ENCODE peak calls at places on chromosomes 2 and 18, in eight cellular contexts. One of them, this sample, is unnamed.

GRCh38 chr2:29777164-29777563 is 144.2 kb downstream of the ALK start:
- DNase-seq in suprapubic skin: no peak
- DNase-seq in heart left ventricle: no peak
- DNase-seq in left lung: no peak
- DNase-seq in mesenchymal stem cell: no peak
- DNase-seq in cardiac muscle cell: no peak
- DNase-seq in Panc1: no peak
- DNase-seq in GM23248: peak; percentile 43
- DNase-seq in this sample: no peak

GRCh38 chr2:55887351-55887750 is 36.2 kb downstream of the EFEMP1 start:
- DNase-seq in suprapubic skin: no peak
- DNase-seq in heart left ventricle: no peak
- DNase-seq in left lung: no peak
- DNase-seq in mesenchymal stem cell: no peak
- DNase-seq in cardiac muscle cell: no peak
- DNase-seq in Panc1: no peak
- DNase-seq in GM23248: peak; percentile 38
- DNase-seq in this sample: no peak

GRCh38 chr2:47236503-47237215 is 81.6 kb upstream of the STPG4 start:
- DNase-seq in suprapubic skin: no peak
- DNase-seq in heart left ventricle: no peak
- DNase-seq in left lung: no peak
- DNase-seq in mesenchymal stem cell: no peak
- DNase-seq in cardiac muscle cell: no peak
- DNase-seq in Panc1: no peak
- DNase-seq in GM23248: peak; percentile 63
- DNase-seq in this sample: no peak

GRCh38 chr2:128520787-128521186 is 202.1 kb upstream of the HS6ST1 start:
- DNase-seq in suprapubic skin: no peak
- DNase-seq in heart left ventricle: no peak
- DNase-seq in left lung: no peak
- DNase-seq in mesenchymal stem cell: no peak
- DNase-seq in cardiac muscle cell: no peak
- DNase-seq in Panc1: no peak
- DNase-seq in GM23248: no peak
- DNase-seq in this sample: no peak

GRCh38 chr18:32280188-32280783 is 90.4 kb downstream of the MEP1B start:
- DNase-seq in suprapubic skin: no peak
- DNase-seq in heart left ventricle: no peak
- DNase-seq in left lung: no peak
- DNase-seq in mesenchymal stem cell: no peak
- DNase-seq in cardiac muscle cell: no peak
- DNase-seq in Panc1: no peak
- DNase-seq in GM23248: no peak
- DNase-seq in this sample: no peak

GRCh38 chr2:70140978-70141753 is 49.7 kb downstream of the C2orf42 start:
- DNase-seq in suprapubic skin: peak; percentile 82
- DNase-seq in heart left ventricle: no peak
- DNase-seq in left lung: peak; percentile 76
- DNase-seq in mesenchymal stem cell: peak; percentile 73
- DNase-seq in cardiac muscle cell: no peak
- DNase-seq in Panc1: no peak
- DNase-seq in GM23248: peak; percentile 53
- DNase-seq in this sample: peak; percentile 60

GRCh38 chr2:6787376-6787775 is 78.3 kb downstream of the CMPK2 start:
- DNase-seq in suprapubic skin: no peak
- DNase-seq in heart left ventricle: no peak
- DNase-seq in left lung: no peak
- DNase-seq in mesenchymal stem cell: no peak
- DNase-seq in cardiac muscle cell: no peak
- DNase-seq in Panc1: no peak
- DNase-seq in GM23248: no peak
- DNase-seq in this sample: no peak

GRCh38 chr2:190451561-190452176 is 43.5 kb downstream of the MFSD6 start:
- DNase-seq in suprapubic skin: no peak
- DNase-seq in heart left ventricle: no peak
- DNase-seq in left lung: no peak
- DNase-seq in mesenchymal stem cell: no peak
- DNase-seq in cardiac muscle cell: no peak
- DNase-seq in Panc1: no peak
- DNase-seq in GM23248: peak; percentile 61
- DNase-seq in this sample: no peak

GRCh38 chr2:174595415-174595814 is 2.2 kb downstream of the WIPF1 start:
- DNase-seq in suprapubic skin: no peak
- DNase-seq in heart left ventricle: no peak
- DNase-seq in left lung: no peak
- DNase-seq in mesenchymal stem cell: no peak
- DNase-seq in cardiac muscle cell: no peak
- DNase-seq in Panc1: no peak
- DNase-seq in GM23248: no peak
- DNase-seq in this sample: no peak

GRCh38 chr2:138121769-138122661 is 157.7 kb downstream of the HNMT start:
- DNase-seq in suprapubic skin: no peak
- DNase-seq in heart left ventricle: no peak
- DNase-seq in left lung: no peak
- DNase-seq in mesenchymal stem cell: no peak
- DNase-seq in cardiac muscle cell: no peak
- DNase-seq in Panc1: no peak
- DNase-seq in GM23248: no peak
- DNase-seq in this sample: no peak

DNA sequence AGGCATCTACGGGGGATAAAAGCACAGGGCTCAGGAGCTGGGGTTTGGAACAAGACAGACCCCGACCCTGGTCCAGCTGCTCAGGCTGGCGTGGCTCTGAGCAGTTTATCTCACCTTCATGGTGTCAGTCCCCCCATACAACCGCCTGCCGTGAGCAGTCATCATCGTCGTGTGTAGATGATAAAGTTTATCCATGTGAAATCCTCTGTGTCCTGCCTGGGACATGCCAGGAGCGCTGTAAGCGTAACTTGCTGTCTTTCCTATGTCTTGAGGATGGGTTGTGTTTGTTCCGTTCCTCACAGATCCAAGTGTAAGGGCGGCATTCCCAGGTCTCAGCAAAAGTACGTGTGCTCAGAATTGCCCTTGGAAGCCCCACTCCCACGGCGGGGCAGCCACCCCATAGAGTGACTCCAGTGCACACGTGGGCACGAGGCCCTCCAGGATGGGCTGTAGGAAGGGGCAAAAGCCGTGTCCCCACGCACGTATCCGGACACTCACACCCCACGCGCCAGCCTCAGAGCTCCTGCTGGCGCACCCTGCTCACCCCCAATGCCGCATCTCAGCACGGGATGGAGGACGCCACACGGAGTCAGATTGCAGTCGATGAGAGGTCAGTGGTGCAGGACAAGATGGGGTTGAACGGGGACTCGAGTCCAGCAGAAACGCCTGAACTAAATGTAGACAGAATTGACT is 50.9 kb downstream of the ADI1 start:
- DNase-seq in suprapubic skin: no peak
- DNase-seq in heart left ventricle: no peak
- DNase-seq in left lung: no peak
- DNase-seq in mesenchymal stem cell: no peak
- DNase-seq in cardiac muscle cell: no peak
- DNase-seq in Panc1: no peak
- DNase-seq in GM23248: no peak
- DNase-seq in this sample: no peak
- H3K36me3 ChIP-seq in suprapubic skin: peaks cover 55% of the 10 kb centered on the region
- H3K36me3 ChIP-seq in heart left ventricle: peaks cover 71% of the 10 kb centered on the region
- H3K36me3 ChIP-seq in left lung: no peaks in the 10 kb centered on the region
- H3K36me3 ChIP-seq in mesenchymal stem cell: peaks cover 50% of the 10 kb centered on the region
- H3K36me3 ChIP-seq in cardiac muscle cell: peaks cover 12% of the 10 kb centered on the region
- H3K36me3 ChIP-seq in Panc1: no peaks in the 10 kb centered on the region
- H3K36me3 ChIP-seq in GM23248: no peaks in the 10 kb centered on the region
- H3K36me3 ChIP-seq in this sample: no peaks in the 10 kb centered on the region

DNA sequence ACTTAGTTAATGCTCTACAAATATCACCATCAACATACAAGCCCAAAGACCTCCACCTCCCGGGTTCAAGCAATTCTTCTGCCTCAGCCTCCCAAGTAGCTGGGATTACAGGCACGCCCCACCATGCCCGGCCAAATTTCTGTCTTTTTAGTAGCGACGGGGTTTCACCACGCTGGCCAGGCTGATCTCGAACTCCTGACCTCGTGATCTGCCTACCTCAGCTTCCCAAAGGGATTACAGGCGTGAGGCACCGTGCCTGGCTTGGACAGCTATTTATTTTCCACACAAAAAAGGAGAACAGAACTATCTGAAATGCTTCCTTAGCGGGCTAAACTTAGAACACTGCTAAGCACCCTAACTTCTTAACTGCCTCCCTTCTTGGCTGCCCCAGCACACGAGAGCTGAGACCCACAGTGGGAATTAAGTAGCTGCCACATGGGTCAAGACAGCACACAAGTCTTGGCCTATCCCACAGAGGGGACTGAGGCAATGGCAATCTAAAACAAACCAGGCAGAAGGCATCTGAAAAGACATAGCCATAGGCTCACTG is 24.8 kb downstream of the CYTIP start:
- DNase-seq in suprapubic skin: no peak
- DNase-seq in heart left ventricle: no peak
- DNase-seq in left lung: no peak
- DNase-seq in mesenchymal stem cell: no peak
- DNase-seq in cardiac muscle cell: no peak
- DNase-seq in Panc1: no peak
- DNase-seq in GM23248: no peak
- DNase-seq in this sample: no peak
- H3K36me3 ChIP-seq in suprapubic skin: no peaks in the 10 kb centered on the region
- H3K36me3 ChIP-seq in heart left ventricle: no peaks in the 10 kb centered on the region
- H3K36me3 ChIP-seq in left lung: no peaks in the 10 kb centered on the region
- H3K36me3 ChIP-seq in mesenchymal stem cell: no peaks in the 10 kb centered on the region
- H3K36me3 ChIP-seq in cardiac muscle cell: no peaks in the 10 kb centered on the region
- H3K36me3 ChIP-seq in Panc1: no peaks in the 10 kb centered on the region
- H3K36me3 ChIP-seq in GM23248: no peaks in the 10 kb centered on the region
- H3K36me3 ChIP-seq in this sample: no peaks in the 10 kb centered on the region

GRCh38 chr2:73228631-73229030 is 4.4 kb downstream of the PRADC1 start:
- DNase-seq in suprapubic skin: no peak
- DNase-seq in heart left ventricle: no peak
- DNase-seq in left lung: no peak
- DNase-seq in mesenchymal stem cell: no peak
- DNase-seq in cardiac muscle cell: no peak
- DNase-seq in Panc1: no peak
- DNase-seq in GM23248: no peak
- DNase-seq in this sample: no peak

GRCh38 chr2:73227086-73227485 is 6.0 kb downstream of the PRADC1 start:
- DNase-seq in suprapubic skin: no peak
- DNase-seq in heart left ventricle: no peak
- DNase-seq in left lung: no peak
- DNase-seq in mesenchymal stem cell: no peak
- DNase-seq in cardiac muscle cell: no peak
- DNase-seq in Panc1: no peak
- DNase-seq in GM23248: no peak
- DNase-seq in this sample: no peak

GRCh38 chr2:73225513-73226360 is 7.3 kb downstream of the PRADC1 start:
- DNase-seq in suprapubic skin: no peak
- DNase-seq in heart left ventricle: no peak
- DNase-seq in left lung: no peak
- DNase-seq in mesenchymal stem cell: no peak
- DNase-seq in cardiac muscle cell: no peak
- DNase-seq in Panc1: no peak
- DNase-seq in GM23248: no peak
- DNase-seq in this sample: no peak

GRCh38 chr2:73218298-73218697 is 4.3 kb downstream of the SMYD5 start:
- DNase-seq in suprapubic skin: no peak
- DNase-seq in heart left ventricle: no peak
- DNase-seq in left lung: no peak
- DNase-seq in mesenchymal stem cell: peak; percentile 43
- DNase-seq in cardiac muscle cell: no peak
- DNase-seq in Panc1: no peak
- DNase-seq in GM23248: peak; percentile 74
- DNase-seq in this sample: no peak

DNA sequence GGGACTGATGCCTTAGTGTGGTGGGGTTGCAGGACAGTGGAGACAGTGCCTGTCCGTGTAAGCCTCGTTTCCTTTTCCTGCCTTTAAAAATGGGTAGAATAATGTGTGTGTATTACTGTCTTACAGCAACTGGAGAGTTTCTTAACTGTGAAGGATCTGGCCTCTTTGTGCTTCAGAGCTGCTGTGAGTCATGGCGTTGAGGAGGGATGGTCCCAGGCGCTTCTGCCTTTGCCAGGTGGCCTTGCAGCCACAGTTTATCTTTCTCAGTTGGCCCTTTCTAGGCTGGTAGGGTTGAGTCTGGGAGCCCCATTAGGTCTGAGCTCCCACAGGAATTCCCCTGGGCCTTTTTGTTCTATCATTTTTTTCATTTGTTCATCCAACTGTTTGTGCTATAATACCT is 9.2 kb downstream of the PRADC1 start:
- DNase-seq in suprapubic skin: no peak
- DNase-seq in heart left ventricle: no peak
- DNase-seq in left lung: no peak
- DNase-seq in mesenchymal stem cell: no peak
- DNase-seq in cardiac muscle cell: no peak
- DNase-seq in Panc1: no peak
- DNase-seq in GM23248: no peak
- DNase-seq in this sample: no peak
- H3K36me3 ChIP-seq in suprapubic skin: peaks cover 96% of the 10 kb centered on the region
- H3K36me3 ChIP-seq in heart left ventricle: peaks cover 85% of the 10 kb centered on the region
- H3K36me3 ChIP-seq in left lung: no peaks in the 10 kb centered on the region
- H3K36me3 ChIP-seq in mesenchymal stem cell: peaks cover 90% of the 10 kb centered on the region
- H3K36me3 ChIP-seq in cardiac muscle cell: peaks cover 9% of the 10 kb centered on the region
- H3K36me3 ChIP-seq in Panc1: peaks cover 10% of the 10 kb centered on the region
- H3K36me3 ChIP-seq in GM23248: no peaks in the 10 kb centered on the region
- H3K36me3 ChIP-seq in this sample: no peaks in the 10 kb centered on the region

GRCh38 chr2:121239471-121239870 is 45.5 kb downstream of the TFCP2L1 start:
- DNase-seq in suprapubic skin: peak; percentile 44
- DNase-seq in heart left ventricle: no peak
- DNase-seq in left lung: no peak
- DNase-seq in mesenchymal stem cell: no peak
- DNase-seq in cardiac muscle cell: no peak
- DNase-seq in Panc1: no peak
- DNase-seq in GM23248: no peak
- DNase-seq in this sample: no peak

GRCh38 chr2:121237980-121238665 is 46.9 kb downstream of the TFCP2L1 start:
- DNase-seq in suprapubic skin: no peak
- DNase-seq in heart left ventricle: no peak
- DNase-seq in left lung: no peak
- DNase-seq in mesenchymal stem cell: no peak
- DNase-seq in cardiac muscle cell: no peak
- DNase-seq in Panc1: no peak
- DNase-seq in GM23248: peak; percentile 9
- DNase-seq in this sample: no peak

GRCh38 chr2:121239969-121240368 is 45.0 kb downstream of the TFCP2L1 start:
- DNase-seq in suprapubic skin: no peak
- DNase-seq in heart left ventricle: no peak
- DNase-seq in left lung: no peak
- DNase-seq in mesenchymal stem cell: no peak
- DNase-seq in cardiac muscle cell: no peak
- DNase-seq in Panc1: no peak
- DNase-seq in GM23248: no peak
- DNase-seq in this sample: no peak

GRCh38 chr2:121237336-121237979 is 47.5 kb downstream of the TFCP2L1 start:
- DNase-seq in suprapubic skin: no peak
- DNase-seq in heart left ventricle: no peak
- DNase-seq in left lung: no peak
- DNase-seq in mesenchymal stem cell: no peak
- DNase-seq in cardiac muscle cell: no peak
- DNase-seq in Panc1: no peak
- DNase-seq in GM23248: no peak
- DNase-seq in this sample: no peak

DNA sequence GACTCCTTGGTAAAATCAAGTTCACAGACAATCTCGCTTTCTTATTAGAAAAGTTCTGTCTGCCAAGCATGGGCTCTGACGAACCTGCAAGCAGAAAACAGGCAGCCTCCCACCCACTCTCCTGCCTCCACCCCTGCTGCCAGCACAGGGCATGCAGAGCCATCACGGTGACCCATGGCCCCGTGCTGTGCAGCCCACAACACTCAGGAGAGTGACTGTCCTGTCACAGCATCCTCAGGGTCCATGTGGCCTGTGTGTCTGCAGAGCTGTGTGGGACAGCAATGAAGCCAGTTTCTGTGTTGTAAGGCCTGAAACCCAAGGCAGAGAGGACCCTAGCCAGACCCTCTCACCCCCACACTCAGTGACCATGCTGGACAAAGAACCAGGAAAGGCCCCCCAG is 46.2 kb downstream of the TFCP2L1 start:
- DNase-seq in suprapubic skin: no peak
- DNase-seq in heart left ventricle: no peak
- DNase-seq in left lung: no peak
- DNase-seq in mesenchymal stem cell: no peak
- DNase-seq in cardiac muscle cell: no peak
- DNase-seq in Panc1: no peak
- DNase-seq in GM23248: no peak
- DNase-seq in this sample: no peak
- H3K36me3 ChIP-seq in suprapubic skin: peaks cover 64% of the 10 kb centered on the region
- H3K36me3 ChIP-seq in heart left ventricle: no peaks in the 10 kb centered on the region
- H3K36me3 ChIP-seq in left lung: no peaks in the 10 kb centered on the region
- H3K36me3 ChIP-seq in mesenchymal stem cell: no peaks in the 10 kb centered on the region
- H3K36me3 ChIP-seq in cardiac muscle cell: no peaks in the 10 kb centered on the region
- H3K36me3 ChIP-seq in Panc1: no peaks in the 10 kb centered on the region
- H3K36me3 ChIP-seq in GM23248: no peaks in the 10 kb centered on the region
- H3K36me3 ChIP-seq in this sample: no peaks in the 10 kb centered on the region

This sample was measured in uterus.